ENCODE peak calls at places on chromosomes 7 and 10, in eight cellular contexts. K is A549, E is transverse colon, U is stomach, C is ovary, Q is upper lobe of left lung, Y is H1, T is suprapubic skin. J is an unnamed sample. For H3K4me1, the result is how much of the 10 kb centered on the place peaks cover.

GRCh38 chr7:143379607-143380263 is 1.4 kb upstream of the ZYX start:
- DNase-seq in K (peak), E (no peak), U (no peak), C (no peak), Q (no peak), Y (no peak), T (no peak), J (no peak)

GRCh38 chr7:98399903-98400537 is 870 bp downstream of the BAIAP2L1 start:
- DNase-seq in K (peak), E (no peak), U (no peak), C (no peak), Q (no peak), Y (no peak), T (no peak), J (no peak)

GRCh38 chr7:11786186-11786585 is 45.8 kb downstream of the THSD7A start:
- DNase-seq in K (peak), E (no peak), U (no peak), C (no peak), Q (no peak), Y (peak), T (no peak), J (no peak)

GRCh38 chr10:43852141-43852540 is 203.5 kb upstream of the ZNF32 start:
- DNase-seq in K (no peak), E (no peak), U (no peak), C (no peak), Q (no peak), Y (no peak), T (no peak), J (no peak)

GRCh38 chr10:68251146-68251545 is 19.2 kb upstream of the ATOH7 start:
- DNase-seq in K (no peak), E (no peak), U (no peak), C (no peak), Q (no peak), Y (no peak), T (no peak), J (no peak)

GRCh38 chr10:106525871-106526270 is 638.6 kb downstream of the SORCS1 start:
- DNase-seq in K (no peak), E (no peak), U (no peak), C (no peak), Q (no peak), Y (no peak), T (no peak), J (no peak)

GRCh38 chr7:509426-509825 is 10.2 kb downstream of the PDGFA start:
- DNase-seq in K (no peak), E (no peak), U (no peak), C (no peak), Q (no peak), Y (no peak), T (no peak), J (no peak)

GRCh38 chr10:100364735-100365391 is 17.8 kb downstream of the SCD start:
- DNase-seq in K (peak), E (peak), U (peak), C (peak), Q (peak), Y (no peak), T (peak), J (no peak)

GRCh38 chr7:28618383-28618782 is 206.1 kb downstream of the CREB5 start:
- DNase-seq in K (no peak), E (no peak), U (no peak), C (no peak), Q (no peak), Y (no peak), T (no peak), J (no peak)

GRCh38 chr7:130943336-130943901 is 209.4 kb upstream of the KLF14 start:
- DNase-seq in K (peak), E (no peak), U (no peak), C (no peak), Q (no peak), Y (no peak), T (no peak), J (no peak)

GRCh38 chr7:234041-234711 is 41.8 kb downstream of the FAM20C start:
- DNase-seq in K (peak), E (no peak), U (peak), C (no peak), Q (no peak), Y (no peak), T (no peak), J (no peak)

GRCh38 chr7:127850195-127850594 is 181.0 kb downstream of the LRRC4 start:
- DNase-seq in K (no peak), E (no peak), U (no peak), C (no peak), Q (no peak), Y (no peak), T (no peak), J (no peak)

GRCh38 chr7:138226001-138226476 is 149.8 kb downstream of the AKR1D1 start:
- DNase-seq in K (no peak), E (no peak), U (no peak), C (no peak), Q (peak), Y (no peak), T (no peak), J (no peak)

GRCh38 chr7:107666804-107667203 is 6.2 kb downstream of the SLC26A4 start:
- DNase-seq in K (no peak), E (no peak), U (no peak), C (no peak), Q (no peak), Y (no peak), T (no peak), J (no peak)

GRCh38 chr7:151454932-151455530 is 15.1 kb upstream of the CRYGN start:
- DNase-seq in K (no peak), E (no peak), U (no peak), C (peak), Q (peak), Y (no peak), T (no peak), J (no peak)

GRCh38 chr10:126058507-126058906 is 162.1 kb downstream of the FANK1 start:
- DNase-seq in K (no peak), E (no peak), U (no peak), C (no peak), Q (no peak), Y (no peak), T (no peak), J (no peak)

GRCh38 chr10:1423676-1424253 is 313.6 kb downstream of the ADARB2 start:
- DNase-seq in K (no peak), E (no peak), U (no peak), C (no peak), Q (no peak), Y (no peak), T (no peak), J (no peak)
- H3K4me1 ChIP-seq in K (under half), E (under half), U (under half), C (under half), Q (under half), Y (under half), T (under half), J (under half)

GRCh38 chr10:61961278-61961677 is 59.8 kb downstream of the ARID5B start:
- DNase-seq in K (no peak), E (no peak), U (no peak), C (no peak), Q (no peak), Y (no peak), T (no peak), J (no peak)
- TF ChIP-seq POLR2A in K (no peak), E (no peak), U (no peak), C (no peak), Q (no peak), Y (no peak), T (no peak), J (no peak)

GRCh38 chr10:45580781-45581496 is 91.6 kb downstream of the ZFAND4 start:
- DNase-seq in K (no peak), E (peak), U (no peak), C (no peak), Q (no peak), Y (no peak), T (no peak), J (no peak)

GRCh38 chr10:45580371-45580770 is 92.2 kb downstream of the ZFAND4 start:
- DNase-seq in K (no peak), E (no peak), U (no peak), C (no peak), Q (no peak), Y (no peak), T (no peak), J (no peak)

GRCh38 chr10:45578384-45578946 is 94.1 kb downstream of the ZFAND4 start:
- DNase-seq in K (no peak), E (no peak), U (no peak), C (no peak), Q (no peak), Y (no peak), T (no peak), J (no peak)

GRCh38 chr10:45581497-45582385 is 90.8 kb downstream of the ZFAND4 start:
- DNase-seq in K (no peak), E (no peak), U (no peak), C (no peak), Q (no peak), Y (no peak), T (no peak), J (no peak)

DNA sequence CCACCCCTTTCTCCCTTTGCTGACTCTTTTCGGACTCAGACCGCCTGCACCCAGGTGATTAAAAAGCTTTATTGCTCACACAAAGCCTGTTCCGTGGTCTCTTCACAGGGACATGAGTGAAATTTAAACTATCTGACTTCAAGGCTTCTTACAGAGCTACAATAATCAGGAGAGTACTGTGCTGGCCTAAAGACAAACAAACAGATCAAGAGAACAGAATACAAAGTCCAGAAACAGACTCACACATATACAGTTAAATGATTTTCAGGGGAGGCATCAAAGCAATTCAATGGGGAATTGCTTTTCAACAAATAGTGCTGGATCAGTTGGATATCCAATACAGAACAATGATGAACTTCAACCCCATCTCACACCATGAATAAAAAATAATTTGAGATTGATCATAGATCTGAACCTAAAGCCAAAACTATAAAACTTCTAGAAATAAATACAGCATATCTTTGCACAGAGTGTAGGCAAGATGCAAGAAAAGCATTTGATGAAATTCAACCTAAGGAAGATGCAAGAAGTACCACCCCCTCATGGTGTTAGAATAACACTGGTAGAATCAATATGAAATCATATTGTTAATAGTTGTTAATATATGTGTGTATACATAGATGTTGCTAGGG is 96.5 kb downstream of the ZFAND4 start:
- DNase-seq in K (no peak), E (no peak), U (no peak), C (no peak), Q (no peak), Y (no peak), T (no peak), J (no peak)
- TF ChIP-seq EP300 in K (no peak), E (no peak), U (no peak), C (no peak), Q (no peak), Y (no peak), T (no peak), J (no peak)

DNA sequence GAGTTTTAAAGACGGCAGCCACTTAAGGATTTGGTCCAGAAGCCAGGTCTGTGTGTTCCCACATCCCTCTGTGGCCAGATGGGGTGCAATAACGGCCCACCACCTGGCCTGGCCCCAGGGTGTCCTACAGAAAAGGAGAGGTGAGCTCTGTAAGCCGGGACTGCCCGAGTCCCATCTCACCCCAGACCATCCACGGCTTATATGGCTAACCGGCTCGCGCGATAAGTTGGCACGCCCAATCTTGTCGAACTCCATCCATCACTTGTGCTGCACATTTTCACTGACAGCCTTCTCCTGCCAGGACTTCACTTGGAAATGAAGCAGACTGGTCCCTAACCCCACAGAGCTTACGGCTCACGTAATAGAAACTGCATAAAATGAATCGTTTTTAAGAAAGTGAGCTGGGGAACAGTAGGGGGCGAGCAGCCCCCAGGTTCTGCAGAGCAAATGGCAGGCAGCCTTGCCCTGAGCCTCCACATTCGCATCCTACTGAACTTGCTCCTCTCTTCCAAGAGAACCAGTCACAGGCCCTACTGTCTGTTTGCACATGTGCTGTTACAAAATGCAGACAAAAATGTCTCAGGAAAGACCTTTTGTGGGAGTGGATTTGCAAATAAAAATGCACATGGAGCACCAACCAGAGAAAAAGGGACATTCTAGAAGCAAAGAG is 98.2 kb downstream of the TNS3 start:
- DNase-seq in K (no peak), E (no peak), U (no peak), C (no peak), Q (no peak), Y (no peak), T (no peak), J (no peak)
- H3K4me1 ChIP-seq in K (half or more), E (under half), U (half or more), C (under half), Q (under half), Y (under half), T (under half), J (under half)

J was measured in tibial nerve.